ENCODE peak calls at places on chromosome 22, in seven cellular contexts. One of them, this sample, is unnamed.

GRCh38 chr22:24021304-24021703 is 10.2 kb downstream of the CABIN1 start:
- DNase-seq in BJ: no peak
- DNase-seq in cardiac muscle cell: no peak
- DNase-seq in stimulated activated CD8-positive, alpha-beta memory T cell treated with anti-CD3 and anti-CD28 coated beads, Interleukin-7, amount 100 ng/mL, for 48 hours: no peak
- DNase-seq in fibroblast of the conjunctiva: no peak
- DNase-seq in mesothelial cell of epicardium: no peak
- DNase-seq in NT2/D1: no peak
- DNase-seq in this sample: no peak

GRCh38 chr22:39443416-39443815 is 13.4 kb upstream of the MGAT3 start:
- DNase-seq in BJ: no peak
- DNase-seq in cardiac muscle cell: no peak
- DNase-seq in stimulated activated CD8-positive, alpha-beta memory T cell treated with anti-CD3 and anti-CD28 coated beads, Interleukin-7, amount 100 ng/mL, for 48 hours: no peak
- DNase-seq in fibroblast of the conjunctiva: no peak
- DNase-seq in mesothelial cell of epicardium: no peak
- DNase-seq in NT2/D1: no peak
- DNase-seq in this sample: no peak

GRCh38 chr22:32480238-32480637 is 5.6 kb downstream of the FBXO7 start:
- DNase-seq in BJ: no peak
- DNase-seq in cardiac muscle cell: no peak
- DNase-seq in stimulated activated CD8-positive, alpha-beta memory T cell treated with anti-CD3 and anti-CD28 coated beads, Interleukin-7, amount 100 ng/mL, for 48 hours: no peak
- DNase-seq in fibroblast of the conjunctiva: no peak
- DNase-seq in mesothelial cell of epicardium: no peak
- DNase-seq in NT2/D1: no peak
- DNase-seq in this sample: no peak

GRCh38 chr22:24834845-24835570 is 29.0 kb downstream of the SGSM1 start:
- DNase-seq in BJ: no peak
- DNase-seq in cardiac muscle cell: peak
- DNase-seq in stimulated activated CD8-positive, alpha-beta memory T cell treated with anti-CD3 and anti-CD28 coated beads, Interleukin-7, amount 100 ng/mL, for 48 hours: no peak
- DNase-seq in fibroblast of the conjunctiva: no peak
- DNase-seq in mesothelial cell of epicardium: no peak
- DNase-seq in NT2/D1: no peak
- DNase-seq in this sample: no peak

GRCh38 chr22:44180706-44181032 is at the start of gene PARVG:
- DNase-seq in BJ: no peak
- DNase-seq in cardiac muscle cell: no peak
- DNase-seq in stimulated activated CD8-positive, alpha-beta memory T cell treated with anti-CD3 and anti-CD28 coated beads, Interleukin-7, amount 100 ng/mL, for 48 hours: no peak
- DNase-seq in fibroblast of the conjunctiva: no peak
- DNase-seq in mesothelial cell of epicardium: no peak
- DNase-seq in NT2/D1: no peak
- DNase-seq in this sample: peak

GRCh38 chr22:18977824-18978425 is 41.8 kb upstream of the PRODH start:
- DNase-seq in BJ: no peak
- DNase-seq in cardiac muscle cell: no peak
- DNase-seq in stimulated activated CD8-positive, alpha-beta memory T cell treated with anti-CD3 and anti-CD28 coated beads, Interleukin-7, amount 100 ng/mL, for 48 hours: no peak
- DNase-seq in fibroblast of the conjunctiva: no peak
- DNase-seq in mesothelial cell of epicardium: no peak
- DNase-seq in NT2/D1: no peak
- DNase-seq in this sample: no peak

GRCh38 chr22:26385164-26385563 is 43.9 kb upstream of the ASPHD2 start:
- DNase-seq in BJ: no peak
- DNase-seq in cardiac muscle cell: no peak
- DNase-seq in stimulated activated CD8-positive, alpha-beta memory T cell treated with anti-CD3 and anti-CD28 coated beads, Interleukin-7, amount 100 ng/mL, for 48 hours: no peak
- DNase-seq in fibroblast of the conjunctiva: no peak
- DNase-seq in mesothelial cell of epicardium: no peak
- DNase-seq in NT2/D1: no peak
- DNase-seq in this sample: no peak

GRCh38 chr22:22773979-22774738 is 113.5 kb upstream of the IGLL5 start:
- DNase-seq in BJ: no peak
- DNase-seq in cardiac muscle cell: no peak
- DNase-seq in stimulated activated CD8-positive, alpha-beta memory T cell treated with anti-CD3 and anti-CD28 coated beads, Interleukin-7, amount 100 ng/mL, for 48 hours: no peak
- DNase-seq in fibroblast of the conjunctiva: no peak
- DNase-seq in mesothelial cell of epicardium: no peak
- DNase-seq in NT2/D1: no peak
- DNase-seq in this sample: no peak

GRCh38 chr22:32695451-32695891 is 106.0 kb upstream of the TIMP3 start:
- DNase-seq in BJ: peak
- DNase-seq in cardiac muscle cell: peak
- DNase-seq in stimulated activated CD8-positive, alpha-beta memory T cell treated with anti-CD3 and anti-CD28 coated beads, Interleukin-7, amount 100 ng/mL, for 48 hours: no peak
- DNase-seq in fibroblast of the conjunctiva: peak
- DNase-seq in mesothelial cell of epicardium: no peak
- DNase-seq in NT2/D1: no peak
- DNase-seq in this sample: no peak

GRCh38 chr22:42962295-42963230 is 52.4 kb downstream of the PACSIN2 start:
- DNase-seq in BJ: no peak
- DNase-seq in cardiac muscle cell: peak
- DNase-seq in stimulated activated CD8-positive, alpha-beta memory T cell treated with anti-CD3 and anti-CD28 coated beads, Interleukin-7, amount 100 ng/mL, for 48 hours: no peak
- DNase-seq in fibroblast of the conjunctiva: no peak
- DNase-seq in mesothelial cell of epicardium: no peak
- DNase-seq in NT2/D1: no peak
- DNase-seq in this sample: peak

GRCh38 chr22:45977003-45977395 is at the start of gene WNT7B:
- DNase-seq in BJ: no peak
- DNase-seq in cardiac muscle cell: no peak
- DNase-seq in stimulated activated CD8-positive, alpha-beta memory T cell treated with anti-CD3 and anti-CD28 coated beads, Interleukin-7, amount 100 ng/mL, for 48 hours: no peak
- DNase-seq in fibroblast of the conjunctiva: no peak
- DNase-seq in mesothelial cell of epicardium: no peak
- DNase-seq in NT2/D1: no peak
- DNase-seq in this sample: no peak

GRCh38 chr22:42856179-42856864 is 751 bp downstream of the ARFGAP3 start:
- DNase-seq in BJ: no peak
- DNase-seq in cardiac muscle cell: peak
- DNase-seq in stimulated activated CD8-positive, alpha-beta memory T cell treated with anti-CD3 and anti-CD28 coated beads, Interleukin-7, amount 100 ng/mL, for 48 hours: peak
- DNase-seq in fibroblast of the conjunctiva: no peak
- DNase-seq in mesothelial cell of epicardium: peak
- DNase-seq in NT2/D1: no peak
- DNase-seq in this sample: peak

GRCh38 chr22:42388130-42388797 is 43.9 kb downstream of the NFAM1 start:
- DNase-seq in BJ: no peak
- DNase-seq in cardiac muscle cell: peak
- DNase-seq in stimulated activated CD8-positive, alpha-beta memory T cell treated with anti-CD3 and anti-CD28 coated beads, Interleukin-7, amount 100 ng/mL, for 48 hours: no peak
- DNase-seq in fibroblast of the conjunctiva: no peak
- DNase-seq in mesothelial cell of epicardium: no peak
- DNase-seq in NT2/D1: no peak
- DNase-seq in this sample: no peak

GRCh38 chr22:25744694-25745093 is 2.7 kb downstream of the MYO18B start:
- DNase-seq in BJ: no peak
- DNase-seq in cardiac muscle cell: no peak
- DNase-seq in stimulated activated CD8-positive, alpha-beta memory T cell treated with anti-CD3 and anti-CD28 coated beads, Interleukin-7, amount 100 ng/mL, for 48 hours: no peak
- DNase-seq in fibroblast of the conjunctiva: no peak
- DNase-seq in mesothelial cell of epicardium: no peak
- DNase-seq in NT2/D1: no peak
- DNase-seq in this sample: no peak

GRCh38 chr22:32823024-32823730 is 21.7 kb downstream of the TIMP3 start:
- DNase-seq in BJ: no peak
- DNase-seq in cardiac muscle cell: peak
- DNase-seq in stimulated activated CD8-positive, alpha-beta memory T cell treated with anti-CD3 and anti-CD28 coated beads, Interleukin-7, amount 100 ng/mL, for 48 hours: no peak
- DNase-seq in fibroblast of the conjunctiva: no peak
- DNase-seq in mesothelial cell of epicardium: no peak
- DNase-seq in NT2/D1: no peak
- DNase-seq in this sample: peak

GRCh38 chr22:41411021-41411851 is 29.5 kb downstream of the TEF start:
- DNase-seq in BJ: no peak
- DNase-seq in cardiac muscle cell: no peak
- DNase-seq in stimulated activated CD8-positive, alpha-beta memory T cell treated with anti-CD3 and anti-CD28 coated beads, Interleukin-7, amount 100 ng/mL, for 48 hours: no peak
- DNase-seq in fibroblast of the conjunctiva: no peak
- DNase-seq in mesothelial cell of epicardium: no peak
- DNase-seq in NT2/D1: no peak
- DNase-seq in this sample: no peak

GRCh38 chr22:43094551-43094950 is 5.4 kb upstream of the TTLL1 start:
- DNase-seq in BJ: no peak
- DNase-seq in cardiac muscle cell: no peak
- DNase-seq in stimulated activated CD8-positive, alpha-beta memory T cell treated with anti-CD3 and anti-CD28 coated beads, Interleukin-7, amount 100 ng/mL, for 48 hours: no peak
- DNase-seq in fibroblast of the conjunctiva: no peak
- DNase-seq in mesothelial cell of epicardium: no peak
- DNase-seq in NT2/D1: no peak
- DNase-seq in this sample: no peak

GRCh38 chr22:31394326-31394725 is 5.1 kb upstream of the DRG1 start:
- DNase-seq in BJ: no peak
- DNase-seq in cardiac muscle cell: no peak
- DNase-seq in stimulated activated CD8-positive, alpha-beta memory T cell treated with anti-CD3 and anti-CD28 coated beads, Interleukin-7, amount 100 ng/mL, for 48 hours: no peak
- DNase-seq in fibroblast of the conjunctiva: no peak
- DNase-seq in mesothelial cell of epicardium: no peak
- DNase-seq in NT2/D1: no peak
- DNase-seq in this sample: no peak

GRCh38 chr22:42582987-42583386 is 29.2 kb downstream of the SERHL2 start:
- DNase-seq in BJ: no peak
- DNase-seq in cardiac muscle cell: no peak
- DNase-seq in stimulated activated CD8-positive, alpha-beta memory T cell treated with anti-CD3 and anti-CD28 coated beads, Interleukin-7, amount 100 ng/mL, for 48 hours: no peak
- DNase-seq in fibroblast of the conjunctiva: no peak
- DNase-seq in mesothelial cell of epicardium: no peak
- DNase-seq in NT2/D1: no peak
- DNase-seq in this sample: no peak

GRCh38 chr22:20604092-20604747 is 96.8 kb downstream of the MED15 start:
- DNase-seq in BJ: no peak
- DNase-seq in cardiac muscle cell: no peak
- DNase-seq in stimulated activated CD8-positive, alpha-beta memory T cell treated with anti-CD3 and anti-CD28 coated beads, Interleukin-7, amount 100 ng/mL, for 48 hours: no peak
- DNase-seq in fibroblast of the conjunctiva: no peak
- DNase-seq in mesothelial cell of epicardium: no peak
- DNase-seq in NT2/D1: no peak
- DNase-seq in this sample: no peak

GRCh38 chr22:42343136-42343484 is 72.7 kb upstream of the TCF20 start:
- DNase-seq in BJ: no peak
- DNase-seq in cardiac muscle cell: no peak
- DNase-seq in stimulated activated CD8-positive, alpha-beta memory T cell treated with anti-CD3 and anti-CD28 coated beads, Interleukin-7, amount 100 ng/mL, for 48 hours: no peak
- DNase-seq in fibroblast of the conjunctiva: no peak
- DNase-seq in mesothelial cell of epicardium: no peak
- DNase-seq in NT2/D1: no peak
- DNase-seq in this sample: no peak

GRCh38 chr22:26617251-26618199 is at the start of gene CRYBB1:
- DNase-seq in BJ: peak
- DNase-seq in cardiac muscle cell: peak
- DNase-seq in stimulated activated CD8-positive, alpha-beta memory T cell treated with anti-CD3 and anti-CD28 coated beads, Interleukin-7, amount 100 ng/mL, for 48 hours: no peak
- DNase-seq in fibroblast of the conjunctiva: no peak
- DNase-seq in mesothelial cell of epicardium: no peak
- DNase-seq in NT2/D1: no peak
- DNase-seq in this sample: peak

This sample was measured in transverse colon.